ENCODE peak calls at places on chromosomes 4 and X, in four cellular contexts. V is heart left ventricle, X is left lung, C is mammary epithelial cell. O is an unnamed sample.

GRCh38 chr4:29005838-29006237 is 1714.3 kb upstream of the PCDH7 start:
- DNase-seq in V (no peak), X (no peak), C (no peak), O (no peak)

GRCh38 chrX:13101439-13102139 is 57.2 kb upstream of the FAM9C start:
- DNase-seq in V (peak; percentile 60), X (peak; percentile 70), C (peak; percentile 97), O (peak; percentile 62)

GRCh38 chr4:140691369-140691768 is 64.8 kb downstream of the TBC1D9 start:
- DNase-seq in V (no peak), X (no peak), C (peak; percentile 14), O (no peak)

GRCh38 chr4:41757521-41758156 is 9.1 kb upstream of the PHOX2B start:
- DNase-seq in V (no peak), X (no peak), C (no peak), O (no peak)

GRCh38 chrX:40175416-40176255 is 77.9 kb upstream of the BCOR start:
- DNase-seq in V (peak; percentile 88), X (peak; percentile 92), C (no peak), O (peak; percentile 75)

GRCh38 chr4:89939994-89940393 is 45.3 kb downstream of the MMRN1 start:
- DNase-seq in V (no peak), X (no peak), C (no peak), O (peak; percentile 43)

GRCh38 chr4:142475663-142476062 is 370.4 kb downstream of the INPP4B start:
- DNase-seq in V (no peak), X (no peak), C (peak; percentile 66), O (no peak)

GRCh38 chr4:145773581-145774234 is 93.8 kb downstream of the C4orf51 start:
- DNase-seq in V (no peak), X (no peak), C (peak; percentile 76), O (no peak)

GRCh38 chr4:52889778-52890400 is 27.8 kb downstream of the RASL11B start:
- DNase-seq in V (no peak), X (no peak), C (peak; percentile 63), O (no peak)

GRCh38 chrX:123481908-123482873 is 250.7 kb downstream of the THOC2 start:
- DNase-seq in V (no peak), X (no peak), C (no peak), O (no peak)

GRCh38 chr4:27278615-27279014 is 418.0 kb downstream of the STIM2 start:
- DNase-seq in V (no peak), X (no peak), C (peak; percentile 2), O (peak; percentile 17)

GRCh38 chr4:75107703-75108612 is 175.0 kb downstream of the PARM1 start:
- DNase-seq in V (no peak), X (no peak), C (no peak), O (no peak)

GRCh38 chr4:15414601-15415091 is 13.2 kb upstream of the C1QTNF7 start:
- DNase-seq in V (no peak), X (no peak), C (no peak), O (no peak)

GRCh38 chr4:146640459-146641061 is 1.9 kb downstream of the POU4F2 start:
- DNase-seq in V (no peak), X (no peak), C (no peak), O (no peak)

GRCh38 chr4:116926631-116927295 is 158.6 kb downstream of the TRAM1L1 start:
- DNase-seq in V (no peak), X (no peak), C (no peak), O (no peak)

GRCh38 chr4:8047837-8048678 is 108.4 kb upstream of the AFAP1 start:
- DNase-seq in V (no peak), X (no peak), C (no peak), O (no peak)

GRCh38 chr4:89469930-89470375 is 162.4 kb upstream of the GPRIN3 start:
- DNase-seq in V (no peak), X (no peak), C (peak; percentile 88), O (no peak)

GRCh38 chrX:40148439-40149285 is 50.9 kb upstream of the BCOR start:
- DNase-seq in V (no peak), X (no peak), C (no peak), O (no peak)

GRCh38 chrX:14616876-14617275 is 87.5 kb downstream of the GLRA2 start:
- DNase-seq in V (no peak), X (no peak), C (no peak), O (no peak)

GRCh38 chrX:35699642-35700041 is 98.5 kb upstream of the MAGEB16 start:
- DNase-seq in V (no peak), X (no peak), C (no peak), O (no peak)

GRCh38 chr4:41281038-41281634 is 24.4 kb downstream of the UCHL1 start:
- DNase-seq in V (no peak), X (no peak), C (peak; percentile 64), O (peak; percentile 64)

GRCh38 chr4:148071009-148071408 is 339.1 kb downstream of the ARHGAP10 start:
- DNase-seq in V (no peak), X (no peak), C (no peak), O (no peak)

GRCh38 chr4:94523617-94524016 is 71.9 kb downstream of the PDLIM5 start:
- DNase-seq in V (no peak), X (no peak), C (peak; percentile 40), O (no peak)

GRCh38 chr4:73446336-73446938 is 10.4 kb downstream of the AFP start:
- DNase-seq in V (no peak), X (no peak), C (peak; percentile 43), O (peak; percentile 35)

GRCh38 chrX:2502668-2503519 is 2.1 kb upstream of the DHRSX start:
- DNase-seq in V (no peak), X (no peak), C (no peak), O (no peak)

GRCh38 chrX:41110801-41111625 is 25.8 kb downstream of the USP9X start:
- DNase-seq in V (no peak), X (no peak), C (no peak), O (no peak)

GRCh38 chrX:154411322-154411980 is at the start of gene TAFAZZIN:
- DNase-seq in V (peak; percentile 86), X (peak; percentile 93), C (peak; percentile 56), O (peak; percentile 58)

GRCh38 chrX:1093112-1093511 is 119.3 kb downstream of the CRLF2 start:
- DNase-seq in V (no peak), X (no peak), C (no peak), O (no peak)

GRCh38 chrX:12378706-12379105 is 240.4 kb downstream of the FRMPD4 start:
- DNase-seq in V (no peak), X (no peak), C (no peak), O (no peak)

GRCh38 chr4:41477200-41477910 is 60.6 kb upstream of the LIMCH1 start:
- DNase-seq in V (no peak), X (no peak), C (peak; percentile 50), O (no peak)

GRCh38 chr4:159098482-159099127 is 4.3 kb upstream of the RAPGEF2 start:
- DNase-seq in V (no peak), X (no peak), C (no peak), O (no peak)

GRCh38 chr4:184802203-184803015 is 23.4 kb downstream of the ACSL1 start:
- DNase-seq in V (no peak), X (no peak), C (no peak), O (no peak)

GRCh38 chrX:16828126-16828908 is 41.8 kb downstream of the RBBP7 start:
- DNase-seq in V (no peak), X (no peak), C (peak; percentile 88), O (no peak)

GRCh38 chrX:24520472-24520871 is 55.4 kb downstream of the PDK3 start:
- DNase-seq in V (no peak), X (no peak), C (no peak), O (no peak)

GRCh38 chr4:101855239-101855638 is 64.7 kb downstream of the BANK1 start:
- DNase-seq in V (no peak), X (no peak), C (no peak), O (no peak)

GRCh38 chr4:101853691-101854090 is 63.2 kb downstream of the BANK1 start:
- DNase-seq in V (no peak), X (no peak), C (no peak), O (no peak)

GRCh38 chr4:101850698-101851097 is 60.2 kb downstream of the BANK1 start:
- DNase-seq in V (no peak), X (no peak), C (no peak), O (no peak)

GRCh38 chr4:101851671-101852070 is 61.1 kb downstream of the BANK1 start:
- DNase-seq in V (no peak), X (no peak), C (no peak), O (no peak)

DNA sequence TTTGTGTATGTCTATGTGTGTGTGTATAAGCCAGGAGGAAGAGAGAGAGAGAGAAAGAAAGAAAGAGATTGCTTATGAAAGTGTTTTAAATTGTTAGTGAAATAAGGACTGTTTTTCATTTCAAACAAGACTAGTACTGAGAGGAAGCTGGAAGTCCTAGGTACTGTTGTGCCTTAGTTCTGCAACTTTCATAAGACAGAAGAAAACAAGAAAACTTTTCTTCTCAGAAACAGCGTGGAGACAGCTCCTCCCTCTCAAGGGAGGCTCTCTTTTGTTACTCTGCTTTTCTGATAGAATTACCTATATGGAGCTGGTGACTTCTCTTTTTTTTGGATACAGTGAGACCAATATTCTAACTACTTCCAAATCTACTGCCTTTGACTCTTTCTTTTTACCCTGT is 62.5 kb downstream of the BANK1 start:
- DNase-seq in V (no peak), X (no peak), C (no peak), O (no peak)
- H3K4me1 ChIP-seq in V (no peaks in the 10 kb centered on the region), X (no peaks in the 10 kb centered on the region), C (no peaks in the 10 kb centered on the region), O (no peaks in the 10 kb centered on the region)

GRCh38 chr4:82842593-82842992 is 44.0 kb upstream of the SCD5 start:
- DNase-seq in V (no peak), X (no peak), C (no peak), O (no peak)
- H3K36me3 ChIP-seq in V (peaks cover 100% of the 10 kb centered on the region), X (peaks cover 100% of the 10 kb centered on the region), C (peaks cover 48% of the 10 kb centered on the region), O (no peaks in the 10 kb centered on the region)

DNA sequence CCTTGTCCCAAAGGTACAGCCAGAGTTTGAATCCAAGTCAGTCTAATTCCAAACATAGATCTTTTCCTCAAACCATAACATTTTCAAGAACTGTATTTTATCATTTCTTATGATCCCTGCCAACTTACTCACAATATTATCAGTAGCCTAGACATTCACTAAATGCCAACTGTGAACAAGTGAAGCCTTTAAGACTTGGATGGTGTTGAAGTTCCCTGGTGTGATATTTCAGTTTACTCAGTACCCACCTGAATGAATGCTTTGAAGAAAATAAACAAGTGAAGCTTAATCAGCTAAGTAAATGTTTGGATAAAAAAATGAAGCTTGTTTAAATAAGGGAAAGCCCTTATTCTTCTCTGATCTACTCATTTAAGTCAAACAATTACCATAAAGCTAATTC is 1028.3 kb downstream of the DMD start:
- DNase-seq in V (no peak), X (no peak), C (no peak), O (no peak)
- H3K4me1 ChIP-seq in V (no peaks in the 10 kb centered on the region), X (no peaks in the 10 kb centered on the region), C (no peaks in the 10 kb centered on the region), O (no peaks in the 10 kb centered on the region)

DNA sequence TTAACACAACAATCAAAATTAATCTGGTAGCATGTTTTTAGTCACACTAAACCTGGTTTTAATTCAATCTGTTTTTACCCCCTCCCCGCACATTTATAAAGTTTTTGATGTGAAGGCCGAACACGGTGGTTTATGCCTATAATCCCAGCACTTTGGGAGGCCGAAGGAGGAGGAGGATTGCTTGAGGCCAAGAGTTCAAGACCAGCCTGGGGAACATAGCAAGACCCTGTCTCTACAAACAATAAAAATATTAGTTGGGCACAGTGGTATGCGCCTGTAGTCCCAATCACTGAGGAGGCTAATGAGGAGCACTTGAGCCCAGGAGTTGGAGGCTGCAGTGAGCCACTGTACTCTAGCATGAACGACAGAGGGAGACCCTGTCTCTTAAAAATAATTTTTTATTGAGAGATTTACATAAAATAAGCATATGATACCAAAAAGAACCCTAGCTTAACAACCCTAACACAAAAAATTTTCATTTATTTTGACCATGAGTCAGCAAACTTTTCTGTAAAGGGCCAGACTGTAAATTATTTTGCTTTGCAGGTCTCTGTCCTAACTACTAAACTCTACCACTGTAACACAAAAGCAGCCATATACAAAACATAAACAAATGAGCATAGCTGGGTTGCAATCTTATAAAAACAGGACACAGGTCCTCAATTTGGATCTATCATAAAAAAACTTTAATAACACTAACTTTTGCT is 21.5 kb downstream of the HNRNPD start:
- DNase-seq in V (no peak), X (no peak), C (no peak), O (no peak)
- H3K36me3 ChIP-seq in V (peaks cover 97% of the 10 kb centered on the region), X (peaks cover 88% of the 10 kb centered on the region), C (peaks cover 63% of the 10 kb centered on the region), O (no peaks in the 10 kb centered on the region)

GRCh38 chr4:78534286-78534955 is 17.1 kb upstream of the ANXA3 start:
- DNase-seq in V (no peak), X (no peak), C (peak; percentile 95), O (no peak)
- H3K4me1 ChIP-seq in V (no peaks in the 10 kb centered on the region), X (no peaks in the 10 kb centered on the region), C (peaks cover 48% of the 10 kb centered on the region), O (no peaks in the 10 kb centered on the region)

O was measured in testis.